ENCODE peak calls at places on chromosomes 5 and 9, in ten cellular contexts. D is ovary; A is CD8-positive, alpha-beta T cell; Q is upper lobe of right lung; G is dorsolateral prefrontal cortex; M is stomach; J is heart left ventricle; F is heart right ventricle; R is breast epithelium; L is astrocyte. P is an unnamed sample.

GRCh38 chr5:39437469-39437868 is 12.7 kb upstream of the DAB2 start:
- DNase-seq in D (no peak), A (no peak), Q (no peak), G (no peak), M (no peak), J (no peak), F (no peak), R (no peak), L (no peak), P (no peak)

GRCh38 chr5:158812381-158812780 is 287.3 kb downstream of the EBF1 start:
- DNase-seq in D (no peak), A (peak; percentile 28), Q (no peak), G (no peak), M (no peak), J (no peak), F (peak; percentile 22), R (no peak), L (no peak), P (no peak)

GRCh38 chr5:55232194-55232984 is 1.0 kb downstream of the CCNO start:
- DNase-seq in D (peak; percentile 47), A (no peak), Q (no peak), G (no peak), M (peak; percentile 54), J (no peak), F (no peak), R (no peak), L (no peak), P (no peak)

GRCh38 chr5:16902846-16903245 is 33.2 kb downstream of the MYO10 start:
- DNase-seq in D (no peak), A (no peak), Q (no peak), G (no peak), M (peak; percentile 77), J (no peak), F (no peak), R (no peak), L (peak; percentile 25), P (no peak)

GRCh38 chr9:97314503-97314902 is 7.0 kb downstream of the CCDC180 start:
- DNase-seq in D (no peak), A (no peak), Q (no peak), G (no peak), M (no peak), J (no peak), F (no peak), R (no peak), L (no peak), P (no peak)

GRCh38 chr5:138330813-138331448 is 673 bp downstream of the CDC25C start:
- DNase-seq in D (no peak), A (no peak), Q (no peak), G (no peak), M (no peak), J (no peak), F (no peak), R (no peak), L (no peak), P (no peak)

GRCh38 chr5:122063836-122064235 is 14.2 kb downstream of the LOX start:
- DNase-seq in D (no peak), A (no peak), Q (no peak), G (no peak), M (no peak), J (no peak), F (no peak), R (no peak), L (peak; percentile 40), P (no peak)

GRCh38 chr9:20479419-20480155 is 142.7 kb downstream of the MLLT3 start:
- DNase-seq in D (no peak), A (no peak), Q (no peak), G (no peak), M (no peak), J (no peak), F (no peak), R (no peak), L (no peak), P (no peak)

GRCh38 chr9:114097613-114098020 is 1.5 kb downstream of the KIF12 start:
- DNase-seq in D (peak; percentile 48), A (no peak), Q (peak; percentile 53), G (no peak), M (peak; percentile 63), J (no peak), F (no peak), R (no peak), L (peak; percentile 13), P (no peak)

GRCh38 chr9:137430723-137431415 is 7.7 kb downstream of the NOXA1 start:
- DNase-seq in D (peak; percentile 32), A (no peak), Q (peak; percentile 59), G (no peak), M (no peak), J (no peak), F (no peak), R (no peak), L (no peak), P (no peak)

GRCh38 chr5:103356344-103357091 is 98.0 kb downstream of the MACIR start:
- DNase-seq in D (no peak), A (no peak), Q (no peak), G (no peak), M (no peak), J (no peak), F (no peak), R (no peak), L (peak; percentile 24), P (no peak)

GRCh38 chr5:91499943-91500531 is 116.9 kb upstream of the ARRDC3 start:
- DNase-seq in D (no peak), A (no peak), Q (no peak), G (no peak), M (no peak), J (no peak), F (no peak), R (no peak), L (peak; percentile 37), P (no peak)

GRCh38 chr9:114037961-114038723 is 40.0 kb downstream of the AMBP start:
- DNase-seq in D (no peak), A (no peak), Q (no peak), G (no peak), M (no peak), J (peak; percentile 2), F (no peak), R (peak; percentile 14), L (no peak), P (peak; percentile 50)

GRCh38 chr5:77011498-77011897 is 18.7 kb upstream of the AGGF1 start:
- DNase-seq in D (no peak), A (no peak), Q (no peak), G (no peak), M (no peak), J (no peak), F (no peak), R (no peak), L (no peak), P (no peak)

DNA sequence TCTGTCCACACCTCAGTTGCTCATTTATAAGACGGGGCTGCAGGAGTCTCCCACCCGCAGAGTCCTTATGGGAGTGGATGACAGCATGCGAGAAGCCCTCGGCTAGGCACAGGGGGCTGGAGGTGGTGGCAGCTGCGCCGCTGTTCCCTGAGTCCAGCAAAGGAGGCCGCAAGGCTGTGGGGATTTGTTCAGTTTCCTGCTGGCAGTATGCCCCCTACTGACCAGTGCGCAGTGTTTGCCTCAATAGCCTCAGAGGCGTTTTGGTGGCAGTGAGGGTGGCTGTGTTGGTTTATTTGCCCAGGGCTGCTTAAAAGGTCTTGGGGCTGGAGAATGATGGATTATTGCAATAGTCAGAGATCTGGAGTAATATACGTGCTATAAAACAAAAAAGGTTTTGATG is 176.3 kb upstream of the OTULINL start:
- DNase-seq in D (no peak), A (no peak), Q (no peak), G (no peak), M (no peak), J (no peak), F (no peak), R (no peak), L (peak; percentile 46), P (no peak)
- TF ChIP-seq CTCF in D (no peak), A (no peak), Q (no peak), G (no peak), M (no peak), J (peak; percentile 27), F (no peak), R (no peak), L (peak; percentile 27), P (no peak)

DNA sequence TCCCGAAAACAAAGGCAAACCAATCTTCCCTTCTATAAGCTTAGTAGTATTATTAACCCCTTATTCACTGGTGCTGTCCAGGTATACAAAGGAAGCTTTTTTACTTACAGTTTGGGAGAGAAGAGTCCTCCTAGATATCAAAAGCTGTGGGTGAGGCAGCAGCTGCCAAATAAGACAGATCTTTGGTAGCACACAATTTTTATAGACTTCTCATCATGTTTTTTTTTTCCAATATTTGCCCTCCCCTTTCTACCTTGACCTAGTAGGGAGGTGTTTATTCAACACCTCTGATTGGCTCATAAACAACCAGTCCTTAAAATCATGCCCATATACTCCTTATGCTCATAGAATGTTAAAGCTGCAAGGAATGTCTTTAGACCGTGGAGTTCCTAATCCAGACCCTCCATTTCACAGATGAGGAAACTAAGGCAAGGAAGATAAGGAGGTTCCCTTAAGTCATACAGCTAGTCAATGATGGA is at the start of gene ALDOB:
- DNase-seq in D (no peak), A (no peak), Q (no peak), G (no peak), M (no peak), J (no peak), F (no peak), R (no peak), L (no peak), P (no peak)
- H3K4me3 ChIP-seq in D (no peak within 1 kb of the TSS), A (no peak within 1 kb of the TSS), Q (no peak within 1 kb of the TSS), G (no peak within 1 kb of the TSS), M (no peak within 1 kb of the TSS), J (no peak within 1 kb of the TSS), F (no peak within 1 kb of the TSS), R (no peak within 1 kb of the TSS), L (no peak within 1 kb of the TSS), P (no peak within 1 kb of the TSS)

GRCh38 chr9:91426123-91426745 is 2.6 kb upstream of the NFIL3 start:
- DNase-seq in D (no peak), A (no peak), Q (no peak), G (no peak), M (no peak), J (no peak), F (no peak), R (no peak), L (no peak), P (no peak)
- TF ChIP-seq CTCF in D (peak; percentile 60), A (no peak), Q (peak; percentile 51), G (peak; percentile 36), M (no peak), J (peak; percentile 59), F (peak; percentile 9), R (no peak), L (peak; percentile 27), P (peak; percentile 60)

DNA sequence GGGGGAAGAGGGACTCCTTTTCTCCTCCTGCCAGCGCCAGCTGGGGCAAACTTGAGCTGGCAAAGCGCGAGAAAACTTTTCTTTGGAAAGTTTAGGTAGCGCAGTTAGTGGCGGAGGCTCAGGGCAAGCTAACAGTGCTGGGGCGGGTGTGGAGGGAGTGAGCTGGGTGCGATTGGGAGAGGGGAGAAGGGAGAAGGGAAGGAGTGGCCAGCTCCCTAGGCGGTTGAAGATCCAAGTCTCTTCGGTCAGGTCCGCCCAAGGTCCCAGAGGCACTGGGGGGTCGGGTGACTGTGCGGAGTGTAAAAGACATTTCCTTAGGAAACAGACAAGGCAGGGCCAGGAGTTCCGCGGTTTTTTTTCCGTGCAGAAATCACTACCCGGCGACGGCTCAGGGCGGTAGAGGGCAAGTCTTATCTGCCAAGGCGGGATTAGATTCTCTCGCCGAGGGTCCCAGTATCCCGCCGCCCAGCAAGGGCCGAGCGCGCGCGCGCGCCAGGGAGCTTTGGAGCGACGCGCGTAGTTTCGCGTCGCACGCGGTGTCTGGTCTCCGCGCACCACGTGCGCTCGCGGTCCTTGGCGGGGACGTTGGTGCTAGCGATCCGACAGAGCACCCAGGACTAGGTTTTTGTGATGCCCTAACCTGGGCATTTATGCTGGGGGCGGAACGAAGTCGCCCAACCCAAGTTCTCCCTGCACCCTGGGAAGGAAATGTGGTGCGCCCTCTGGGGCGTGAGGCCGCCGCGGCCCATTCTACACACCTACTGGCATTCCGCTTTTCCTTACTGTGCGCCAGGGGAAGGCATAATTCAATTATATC is 33.7 kb upstream of the NFIB start:
- DNase-seq in D (peak; percentile 52), A (no peak), Q (no peak), G (peak; percentile 23), M (no peak), J (peak; percentile 69), F (peak; percentile 67), R (peak; percentile 76), L (no peak), P (no peak)
- H3K4me3 ChIP-seq in D (peak overlapping the region; percentile 47), A (no peak overlapping the region), Q (peak overlapping the region; percentile 57), G (peak overlapping the region; percentile 51), M (peak overlapping the region; percentile 65), J (peak overlapping the region; percentile 44), F (peak overlapping the region; percentile 49), R (peak overlapping the region; percentile 55), L (peak overlapping the region; percentile 35), P (peak overlapping the region; percentile 49)

P was measured in right atrium auricular region.